ENCODE peak calls at places on chromosomes 4 and X, in six cellular contexts. S is AG04450, K is OCI-M1, G is tibial nerve, U is NCI-H2171 treated with DMSO at 0.1 percent for 48 hours, Q is ACHN. Z is an unnamed sample.
A peak's percentile ranks its signal among the peaks of the same experiment; 100 is the strongest.

GRCh38 chrX:287670-288069 is 6.5 kb downstream of the PLCXD1 start:
- DNase-seq in S (no peak), K (no peak), G (no peak), U (no peak), Q (no peak), Z (no peak)

GRCh38 chr4:131430302-131430701 is 1718.8 kb upstream of the PCDH10 start:
- DNase-seq in S (no peak), K (peak; percentile 61), G (no peak), U (no peak), Q (peak; percentile 17), Z (no peak)

GRCh38 chrX:116378961-116379360 is 57.4 kb upstream of the SLC6A14 start:
- DNase-seq in S (no peak), K (no peak), G (no peak), U (no peak), Q (no peak), Z (no peak)

GRCh38 chr4:32172761-32173160 is 1452.6 kb downstream of the PCDH7 start:
- DNase-seq in S (no peak), K (no peak), G (no peak), U (no peak), Q (no peak), Z (no peak)

GRCh38 chr4:165299399-165300060 is 27.9 kb upstream of the MSMO1 start:
- DNase-seq in S (no peak), K (peak; percentile 45), G (no peak), U (no peak), Q (no peak), Z (no peak)

GRCh38 chr4:40685300-40685699 is 55.6 kb upstream of the RBM47 start:
- DNase-seq in S (peak; percentile 20), K (no peak), G (no peak), U (no peak), Q (no peak), Z (no peak)

GRCh38 chrX:53831662-53832635 is 145.4 kb upstream of the HUWE1 start:
- DNase-seq in S (no peak), K (peak; percentile 69), G (peak; percentile 10), U (peak; percentile 12), Q (peak; percentile 31), Z (no peak)

GRCh38 chrX:145848451-145848850 is 30.8 kb downstream of the SLITRK2 start:
- DNase-seq in S (no peak), K (no peak), G (no peak), U (no peak), Q (no peak), Z (no peak)

GRCh38 chr4:44869222-44869882 is 143.0 kb upstream of the GNPDA2 start:
- DNase-seq in S (no peak), K (peak; percentile 46), G (no peak), U (peak; percentile 4), Q (peak; percentile 7), Z (no peak)

GRCh38 chr4:113762851-113763172 is 1.3 kb upstream of the CAMK2D start:
- DNase-seq in S (no peak), K (no peak), G (peak; percentile 12), U (no peak), Q (no peak), Z (no peak)